ENCODE peak calls at places on chromosomes 7 and 10, in eight cellular contexts. G is AG04450, L is IMR-90, F is AG09309, U is left lung, A is heart left ventricle, Q is lower lobe of right lung, M is A549. W is an unnamed sample.

GRCh38 chr10:51343391-51343790 is 269.1 kb downstream of the PRKG1 start:
- DNase-seq in G (no peak), L (no peak), F (no peak), U (no peak), A (no peak), Q (no peak), M (no peak), W (no peak)

GRCh38 chr7:45985902-45986301 is 64.8 kb upstream of the IGFBP3 start:
- DNase-seq in G (peak; percentile 26), L (peak; percentile 80), F (peak; percentile 49), U (no peak), A (no peak), Q (no peak), M (no peak), W (peak; percentile 48)

GRCh38 chr10:323651-324293 is 188.5 kb downstream of the ZMYND11 start:
- DNase-seq in G (peak; percentile 93), L (peak; percentile 97), F (peak; percentile 94), U (peak; percentile 74), A (peak; percentile 58), Q (peak; percentile 68), M (peak; percentile 81), W (peak; percentile 78)

GRCh38 chr7:117458977-117459583 is 20.7 kb upstream of the CFTR start:
- DNase-seq in G (no peak), L (peak; percentile 44), F (no peak), U (no peak), A (no peak), Q (no peak), M (no peak), W (no peak)

GRCh38 chr10:119221201-119221600 is 13.8 kb downstream of the GRK5 start:
- DNase-seq in G (no peak), L (peak; percentile 82), F (no peak), U (no peak), A (no peak), Q (no peak), M (no peak), W (no peak)

GRCh38 chr10:79384773-79385391 is 37.6 kb downstream of the PPIF start:
- DNase-seq in G (no peak), L (no peak), F (no peak), U (no peak), A (no peak), Q (no peak), M (no peak), W (no peak)

GRCh38 chr10:18822156-18822555 is 162.9 kb downstream of the ARL5B start:
- DNase-seq in G (peak; percentile 1), L (peak; percentile 43), F (no peak), U (no peak), A (no peak), Q (no peak), M (no peak), W (peak; percentile 13)

GRCh38 chr10:78953124-78954008 is 115.4 kb upstream of the ZMIZ1 start:
- DNase-seq in G (no peak), L (no peak), F (no peak), U (peak; percentile 66), A (peak; percentile 64), Q (no peak), M (no peak), W (no peak)

GRCh38 chr7:103990991-103991390 is 1.5 kb upstream of the RELN start:
- DNase-seq in G (no peak), L (no peak), F (no peak), U (no peak), A (no peak), Q (no peak), M (no peak), W (no peak)

GRCh38 chr10:102449321-102450123 is 1.8 kb downstream of the C10orf95 start:
- DNase-seq in G (no peak), L (no peak), F (no peak), U (peak; percentile 89), A (peak; percentile 57), Q (peak; percentile 91), M (no peak), W (no peak)

GRCh38 chr7:141634065-141634464 is 67.9 kb downstream of the DENND11 start:
- DNase-seq in G (no peak), L (no peak), F (no peak), U (no peak), A (no peak), Q (no peak), M (no peak), W (no peak)

GRCh38 chr7:134901389-134902020 is 84.8 kb upstream of the AGBL3 start:
- DNase-seq in G (no peak), L (no peak), F (no peak), U (no peak), A (no peak), Q (no peak), M (no peak), W (no peak)

GRCh38 chr7:112887976-112888375 is 97.8 kb upstream of the TMEM168 start:
- DNase-seq in G (no peak), L (no peak), F (no peak), U (no peak), A (no peak), Q (no peak), M (no peak), W (no peak)

GRCh38 chr7:110461621-110462020 is 629.3 kb upstream of the LRRN3 start:
- DNase-seq in G (no peak), L (no peak), F (no peak), U (no peak), A (no peak), Q (no peak), M (no peak), W (no peak)

GRCh38 chr7:46558482-46559193 is 637.6 kb upstream of the IGFBP3 start:
- DNase-seq in G (no peak), L (peak; percentile 45), F (no peak), U (no peak), A (no peak), Q (no peak), M (no peak), W (no peak)

GRCh38 chr7:20798081-20798693 is 11.5 kb upstream of the SP8 start:
- DNase-seq in G (no peak), L (no peak), F (no peak), U (peak; percentile 61), A (no peak), Q (peak; percentile 69), M (peak; percentile 68), W (no peak)

GRCh38 chr7:25959168-25959734 is 192.7 kb upstream of the NFE2L3 start:
- DNase-seq in G (no peak), L (no peak), F (no peak), U (no peak), A (no peak), Q (no peak), M (no peak), W (no peak)

GRCh38 chr10:80454526-80455460 is 683 bp downstream of the TSPAN14 start:
- DNase-seq in G (no peak), L (no peak), F (no peak), U (peak; percentile 62), A (peak; percentile 61), Q (peak; percentile 76), M (no peak), W (no peak)

DNA sequence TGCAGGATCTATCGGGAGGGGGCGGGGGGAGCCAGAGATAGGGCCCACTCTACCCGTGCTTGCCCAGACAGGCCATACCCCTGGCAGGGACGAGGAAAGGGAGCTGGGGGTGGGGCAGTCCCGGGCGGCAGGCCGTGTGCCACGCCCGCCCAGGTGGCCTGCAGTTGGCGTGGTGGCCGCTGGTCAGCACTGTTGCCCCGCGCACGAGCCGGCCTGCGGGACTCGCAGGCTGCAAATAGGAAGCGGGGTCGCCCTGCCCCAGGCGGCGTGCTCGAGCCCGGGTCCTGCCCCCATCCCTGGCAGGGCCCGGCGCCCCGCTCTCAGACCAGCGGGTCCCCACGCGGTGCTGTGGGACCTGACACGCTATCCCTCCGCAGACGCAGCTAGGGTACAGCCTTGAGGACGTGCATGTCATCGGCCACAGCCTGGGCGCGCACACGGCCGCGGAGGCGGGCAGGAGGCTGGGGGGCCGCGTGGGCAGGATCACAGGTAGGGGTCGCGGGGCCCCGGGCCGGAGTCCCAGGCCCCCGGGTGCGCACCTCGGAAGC is 6.7 kb downstream of the PNLIPRP2 start:
- DNase-seq in G (no peak), L (no peak), F (no peak), U (no peak), A (no peak), Q (no peak), M (peak; percentile 44), W (no peak)
- TF ChIP-seq CTCF in G (peak; percentile 45), L (peak; percentile 31), F (peak; percentile 33), U (no peak), A (no peak), Q (peak; percentile 43), M (peak; percentile 52), W (peak; percentile 32)

GRCh38 chr7:107933386-107934013 is 42.5 kb downstream of the DLD start:
- DNase-seq in G (no peak), L (no peak), F (no peak), U (no peak), A (no peak), Q (no peak), M (no peak), W (no peak)
- H3K4me3 ChIP-seq in G (no peak overlapping the region), L (no peak overlapping the region), F (no peak overlapping the region), U (no peak overlapping the region), A (no peak overlapping the region), Q (no peak overlapping the region), M (no peak overlapping the region), W (no peak overlapping the region)

GRCh38 chr10:88122145-88122544 is 258.7 kb downstream of the PTEN start:
- DNase-seq in G (no peak), L (no peak), F (no peak), U (no peak), A (no peak), Q (no peak), M (no peak), W (no peak)
- TF ChIP-seq CTCF in G (no peak), L (no peak), F (no peak), U (no peak), A (no peak), Q (no peak), M (no peak), W (no peak)

GRCh38 chr7:72099784-72100183 is 312.4 kb downstream of the CALN1 start:
- DNase-seq in G (no peak), L (no peak), F (peak; percentile 57), U (no peak), A (no peak), Q (no peak), M (no peak), W (no peak)

GRCh38 chr7:72101444-72101843 is 310.7 kb downstream of the CALN1 start:
- DNase-seq in G (no peak), L (no peak), F (no peak), U (no peak), A (no peak), Q (no peak), M (no peak), W (no peak)

DNA sequence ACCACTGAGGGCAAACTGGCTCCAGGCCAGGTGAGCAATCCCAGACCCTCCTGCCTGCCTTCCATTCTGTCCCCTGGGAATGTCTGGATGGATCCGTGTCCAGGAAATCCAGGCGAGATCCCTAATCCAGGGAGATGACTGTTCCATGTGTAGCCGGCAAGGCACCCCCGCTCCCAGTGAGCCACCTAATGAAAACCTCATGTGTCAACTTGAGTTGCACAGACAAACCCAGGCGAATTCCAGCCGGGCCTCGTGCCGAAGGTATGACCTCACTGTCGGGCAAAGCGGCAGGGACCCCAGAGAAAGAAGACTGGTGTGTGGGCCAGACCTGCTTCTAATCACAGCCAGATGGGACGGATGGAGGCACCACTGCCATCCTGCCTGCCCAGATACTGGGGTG is 313.3 kb downstream of the CALN1 start:
- DNase-seq in G (no peak), L (no peak), F (peak; percentile 58), U (no peak), A (no peak), Q (no peak), M (no peak), W (no peak)
- H3K4me3 ChIP-seq in G (no peak overlapping the region), L (no peak overlapping the region), F (no peak overlapping the region), U (no peak overlapping the region), A (no peak overlapping the region), Q (no peak overlapping the region), M (no peak overlapping the region), W (no peak overlapping the region)